ENCODE peak calls at places on chromosome 6, in four cellular contexts. Q is tibial nerve, E is mesenteric fat pad, B is endothelial cell. F is an unnamed sample.

GRCh38 chr6:71584712-71585436 is 296.3 kb downstream of the OGFRL1 start:
- DNase-seq in B (no peak), E (no peak), Q (no peak), F (no peak)

GRCh38 chr6:104940881-104941693 is 15.8 kb upstream of the LIN28B start:
- DNase-seq in Q (no peak), E (no peak), B (peak), F (peak)

GRCh38 chr6:123415844-123416468 is 220.8 kb downstream of the TRDN start:
- DNase-seq in Q (peak), E (no peak), B (peak), F (peak)

GRCh38 chr6:28553384-28553985 is 27.8 kb downstream of the GPX5 start:
- DNase-seq in E (no peak), Q (no peak), B (no peak), F (no peak)

GRCh38 chr6:151370509-151371078 is 20.8 kb downstream of the ZBTB2 start:
- DNase-seq in B (no peak), Q (no peak), E (no peak), F (no peak)

GRCh38 chr6:14512246-14512645 is 394.7 kb downstream of the CD83 start:
- DNase-seq in B (no peak), E (no peak), Q (no peak), F (no peak)

GRCh38 chr6:5068153-5068751 is 16.9 kb upstream of the PPP1R3G start:
- DNase-seq in E (no peak), Q (no peak), B (no peak), F (no peak)

GRCh38 chr6:136771306-136771705 is 21.0 kb downstream of the MAP3K5 start:
- DNase-seq in Q (no peak), B (no peak), E (no peak), F (no peak)

GRCh38 chr6:23003671-23004598 is 434.6 kb downstream of the HDGFL1 start:
- DNase-seq in Q (peak), B (no peak), E (no peak), F (no peak)

GRCh38 chr6:139151425-139152087 is 16.7 kb downstream of the HECA start:
- DNase-seq in B (no peak), E (no peak), Q (no peak), F (no peak)

GRCh38 chr6:118408863-118409262 is 139.2 kb upstream of the PLN start:
- DNase-seq in Q (no peak), B (no peak), E (no peak), F (no peak)

GRCh38 chr6:93088675-93089575 is 330.4 kb downstream of the EPHA7 start:
- DNase-seq in Q (no peak), B (no peak), E (no peak), F (no peak)

GRCh38 chr6:122871079-122871478 is 82.0 kb downstream of the SMPDL3A start:
- DNase-seq in B (no peak), E (no peak), Q (no peak), F (no peak)

GRCh38 chr6:123529843-123530242 is 106.9 kb downstream of the TRDN start:
- DNase-seq in B (no peak), E (no peak), Q (no peak), F (no peak)

GRCh38 chr6:134381926-134382325 is 64.0 kb upstream of the SGK1 start:
- DNase-seq in Q (no peak), B (no peak), E (no peak), F (no peak)

GRCh38 chr6:40845588-40845987 is 193.4 kb downstream of the UNC5CL start:
- DNase-seq in Q (peak), B (peak), E (no peak), F (peak)

GRCh38 chr6:35363293-35363750 is 21.0 kb downstream of the PPARD start:
- DNase-seq in Q (no peak), B (no peak), E (no peak), F (no peak)

GRCh38 chr6:169982461-169983386 is 231.3 kb downstream of the ERMARD start:
- DNase-seq in B (no peak), Q (no peak), E (no peak), F (no peak)

GRCh38 chr6:137923866-137924616 is 57.0 kb downstream of the TNFAIP3 start:
- DNase-seq in B (no peak), E (no peak), Q (no peak), F (no peak)

GRCh38 chr6:31572041-31572911 is at the start of gene LTA:
- DNase-seq in Q (no peak), B (no peak), E (no peak), F (no peak)

GRCh38 chr6:134589512-134589911 is 271.6 kb upstream of the SGK1 start:
- DNase-seq in B (no peak), Q (no peak), E (no peak), F (no peak)

GRCh38 chr6:18327621-18328548 is 59.3 kb upstream of the RNF144B start:
- DNase-seq in Q (no peak), E (no peak), B (no peak), F (no peak)

GRCh38 chr6:36848658-36849441 is 9.6 kb upstream of the CPNE5 start:
- DNase-seq in Q (no peak), E (no peak), B (peak), F (peak)

GRCh38 chr6:165218816-165219215 is 90.6 kb downstream of the C6orf118 start:
- DNase-seq in E (no peak), B (no peak), Q (no peak), F (no peak)

GRCh38 chr6:95133578-95133977 is 443.8 kb upstream of the MANEA start:
- DNase-seq in E (no peak), Q (no peak), B (peak), F (no peak)

GRCh38 chr6:17938885-17939284 is 48.5 kb downstream of the KIF13A start:
- DNase-seq in B (no peak), Q (no peak), E (no peak), F (no peak)

GRCh38 chr6:10837009-10837691 is 1.2 kb downstream of the MAK start:
- DNase-seq in E (no peak), Q (peak), B (peak), F (peak)

GRCh38 chr6:16523550-16524379 is 237.5 kb downstream of the ATXN1 start:
- DNase-seq in B (no peak), E (no peak), Q (no peak), F (no peak)

GRCh38 chr6:90362273-90362672 is 65.6 kb upstream of the BACH2 start:
- DNase-seq in E (no peak), Q (no peak), B (no peak), F (no peak)

GRCh38 chr6:13725052-13725451 is 13.4 kb upstream of the RANBP9 start:
- DNase-seq in E (no peak), B (no peak), Q (no peak), F (no peak)

GRCh38 chr6:134517145-134517658 is 199.3 kb upstream of the SGK1 start:
- DNase-seq in B (peak), E (no peak), Q (peak), F (no peak)

GRCh38 chr6:135162678-135163439 is 18.2 kb upstream of the MYB start:
- DNase-seq in Q (no peak), E (no peak), B (peak), F (peak)

GRCh38 chr6:54255881-54256280 is 52.4 kb upstream of the TINAG start:
- DNase-seq in E (no peak), Q (no peak), B (no peak), F (no peak)

GRCh38 chr6:7761047-7761446 is 35.1 kb downstream of the BMP6 start:
- DNase-seq in Q (no peak), E (no peak), B (no peak), F (no peak)

GRCh38 chr6:12637960-12638641 is 78.5 kb upstream of the PHACTR1 start:
- DNase-seq in Q (peak), B (peak), E (no peak), F (peak)

GRCh38 chr6:99712560-99712959 is 105.9 kb downstream of the PRDM13 start:
- DNase-seq in E (no peak), Q (no peak), B (no peak), F (no peak)

GRCh38 chr6:79946242-79946641 is 1.1 kb downstream of the ELOVL4 start:
- DNase-seq in E (no peak), Q (no peak), B (peak), F (peak)

GRCh38 chr6:73121421-73121993 is 103.8 kb downstream of the KHDC1L start:
- DNase-seq in Q (no peak), E (no peak), B (no peak), F (no peak)

GRCh38 chr6:105459884-105460283 is 57.0 kb upstream of the PREP start:
- DNase-seq in B (no peak), Q (no peak), E (no peak), F (no peak)

GRCh38 chr6:117624869-117625481 is 22.7 kb upstream of the GOPC start:
- DNase-seq in Q (no peak), E (no peak), B (no peak), F (no peak)